ENCODE peak calls at places on chromosomes 12 and 14, in eight cellular contexts. One of them, this sample, is unnamed. For H3K4me1, the result is how much of the 10 kb centered on the place peaks cover.

GRCh38 chr12:66929121-66929520 is 250.2 kb upstream of the GRIP1 start:
- DNase-seq in pancreas: no peak
- DNase-seq in GM23338: no peak
- DNase-seq in A673: no peak
- DNase-seq in IMR-90: no peak
- DNase-seq in adrenal gland: no peak
- DNase-seq in CD8-positive, alpha-beta T cell: no peak
- DNase-seq in A549: no peak
- DNase-seq in this sample: no peak

GRCh38 chr12:105279460-105280056 is 43.6 kb upstream of the APPL2 start:
- DNase-seq in adrenal gland: no peak
- DNase-seq in A549: peak
- DNase-seq in pancreas: peak
- DNase-seq in A673: peak
- DNase-seq in GM23338: peak
- DNase-seq in IMR-90: no peak
- DNase-seq in CD8-positive, alpha-beta T cell: peak
- DNase-seq in this sample: peak

GRCh38 chr12:27564612-27565213 is 40.7 kb downstream of the PPFIBP1 start:
- DNase-seq in A549: peak
- DNase-seq in A673: peak
- DNase-seq in adrenal gland: no peak
- DNase-seq in IMR-90: no peak
- DNase-seq in pancreas: no peak
- DNase-seq in GM23338: no peak
- DNase-seq in CD8-positive, alpha-beta T cell: no peak
- DNase-seq in this sample: no peak

GRCh38 chr12:82359115-82359478 is 768 bp downstream of the METTL25 start:
- DNase-seq in adrenal gland: no peak
- DNase-seq in GM23338: peak
- DNase-seq in IMR-90: no peak
- DNase-seq in CD8-positive, alpha-beta T cell: no peak
- DNase-seq in A549: no peak
- DNase-seq in A673: no peak
- DNase-seq in pancreas: peak
- DNase-seq in this sample: no peak

GRCh38 chr12:389138-390096 is at the start of gene KDM5A:
- DNase-seq in adrenal gland: peak
- DNase-seq in pancreas: peak
- DNase-seq in A549: peak
- DNase-seq in CD8-positive, alpha-beta T cell: peak
- DNase-seq in A673: peak
- DNase-seq in GM23338: peak
- DNase-seq in IMR-90: peak
- DNase-seq in this sample: peak

GRCh38 chr12:29782285-29782820 is 1.4 kb downstream of the TMTC1 start:
- DNase-seq in A549: no peak
- DNase-seq in pancreas: peak
- DNase-seq in A673: peak
- DNase-seq in GM23338: peak
- DNase-seq in adrenal gland: no peak
- DNase-seq in IMR-90: peak
- DNase-seq in CD8-positive, alpha-beta T cell: no peak
- DNase-seq in this sample: no peak

GRCh38 chr14:85907536-85907935 is 377.6 kb downstream of the FLRT2 start:
- DNase-seq in pancreas: no peak
- DNase-seq in IMR-90: no peak
- DNase-seq in A673: no peak
- DNase-seq in CD8-positive, alpha-beta T cell: no peak
- DNase-seq in adrenal gland: no peak
- DNase-seq in GM23338: peak
- DNase-seq in A549: no peak
- DNase-seq in this sample: no peak

GRCh38 chr12:70535896-70536374 is 101.3 kb downstream of the PTPRB start:
- DNase-seq in adrenal gland: peak
- DNase-seq in IMR-90: no peak
- DNase-seq in A673: no peak
- DNase-seq in pancreas: no peak
- DNase-seq in GM23338: no peak
- DNase-seq in A549: no peak
- DNase-seq in CD8-positive, alpha-beta T cell: no peak
- DNase-seq in this sample: peak

GRCh38 chr14:26709019-26709418 is 111.2 kb upstream of the NOVA1 start:
- DNase-seq in IMR-90: no peak
- DNase-seq in A673: peak
- DNase-seq in A549: no peak
- DNase-seq in CD8-positive, alpha-beta T cell: no peak
- DNase-seq in pancreas: no peak
- DNase-seq in GM23338: peak
- DNase-seq in adrenal gland: no peak
- DNase-seq in this sample: no peak

GRCh38 chr12:29041621-29042020 is 107.5 kb upstream of the FAR2 start:
- DNase-seq in GM23338: no peak
- DNase-seq in CD8-positive, alpha-beta T cell: no peak
- DNase-seq in IMR-90: peak
- DNase-seq in pancreas: no peak
- DNase-seq in A673: no peak
- DNase-seq in adrenal gland: no peak
- DNase-seq in A549: peak
- DNase-seq in this sample: peak

GRCh38 chr12:99092100-99092851 is 447.2 kb downstream of the APAF1 start:
- DNase-seq in GM23338: no peak
- DNase-seq in A549: no peak
- DNase-seq in CD8-positive, alpha-beta T cell: no peak
- DNase-seq in pancreas: no peak
- DNase-seq in adrenal gland: no peak
- DNase-seq in A673: no peak
- DNase-seq in IMR-90: no peak
- DNase-seq in this sample: no peak

GRCh38 chr14:32121948-32122347 is 44.8 kb downstream of the ARHGAP5 start:
- DNase-seq in A549: no peak
- DNase-seq in pancreas: no peak
- DNase-seq in CD8-positive, alpha-beta T cell: no peak
- DNase-seq in GM23338: no peak
- DNase-seq in adrenal gland: no peak
- DNase-seq in IMR-90: peak
- DNase-seq in A673: no peak
- DNase-seq in this sample: no peak

GRCh38 chr14:37230551-37231194 is 32.9 kb downstream of the MIPOL1 start:
- DNase-seq in GM23338: peak
- DNase-seq in IMR-90: peak
- DNase-seq in A549: peak
- DNase-seq in pancreas: no peak
- DNase-seq in adrenal gland: no peak
- DNase-seq in A673: peak
- DNase-seq in CD8-positive, alpha-beta T cell: no peak
- DNase-seq in this sample: peak

GRCh38 chr12:57008113-57008687 is 1.9 kb upstream of the ZBTB39 start:
- DNase-seq in pancreas: no peak
- DNase-seq in adrenal gland: no peak
- DNase-seq in A673: peak
- DNase-seq in GM23338: peak
- DNase-seq in IMR-90: peak
- DNase-seq in A549: peak
- DNase-seq in CD8-positive, alpha-beta T cell: no peak
- DNase-seq in this sample: peak

GRCh38 chr12:64452559-64453329 is 824 bp downstream of the TBK1 start:
- DNase-seq in A673: peak
- DNase-seq in adrenal gland: peak
- DNase-seq in A549: peak
- DNase-seq in pancreas: no peak
- DNase-seq in IMR-90: peak
- DNase-seq in CD8-positive, alpha-beta T cell: no peak
- DNase-seq in GM23338: peak
- DNase-seq in this sample: peak

GRCh38 chr14:87368751-87369150 is 624.2 kb downstream of the GALC start:
- DNase-seq in GM23338: no peak
- DNase-seq in CD8-positive, alpha-beta T cell: no peak
- DNase-seq in A673: no peak
- DNase-seq in IMR-90: no peak
- DNase-seq in A549: no peak
- DNase-seq in adrenal gland: no peak
- DNase-seq in pancreas: no peak
- DNase-seq in this sample: no peak

GRCh38 chr12:87758271-87758670 is 270.9 kb downstream of the C12orf50 start:
- DNase-seq in CD8-positive, alpha-beta T cell: no peak
- DNase-seq in IMR-90: peak
- DNase-seq in A549: no peak
- DNase-seq in A673: no peak
- DNase-seq in adrenal gland: no peak
- DNase-seq in GM23338: no peak
- DNase-seq in pancreas: no peak
- DNase-seq in this sample: no peak

DNA sequence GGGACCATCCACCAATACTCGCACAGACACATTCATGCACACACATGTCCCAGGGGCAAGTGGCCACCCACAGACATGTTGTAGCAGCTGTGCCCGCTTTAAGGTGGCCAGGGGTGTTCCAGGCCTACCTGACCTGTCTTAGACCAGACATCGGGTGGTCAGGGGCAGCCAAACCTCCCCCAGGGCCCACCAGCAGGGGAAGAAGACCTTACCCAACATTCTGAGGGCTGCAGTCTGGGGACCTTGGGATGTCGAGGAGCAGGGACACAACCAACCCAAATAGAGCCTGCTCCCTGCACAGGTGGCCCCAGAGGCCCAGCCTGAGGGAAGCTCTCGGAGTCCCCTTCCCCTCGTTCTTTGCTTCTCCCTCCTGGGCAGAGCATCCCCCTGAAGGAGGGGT is 1.7 kb upstream of the TMEM119 start:
- DNase-seq in CD8-positive, alpha-beta T cell: no peak
- DNase-seq in IMR-90: no peak
- DNase-seq in pancreas: no peak
- DNase-seq in A549: no peak
- DNase-seq in A673: no peak
- DNase-seq in adrenal gland: no peak
- DNase-seq in GM23338: no peak
- DNase-seq in this sample: no peak
- H3K4me1 ChIP-seq in CD8-positive, alpha-beta T cell: under half
- H3K4me1 ChIP-seq in IMR-90: under half
- H3K4me1 ChIP-seq in pancreas: under half
- H3K4me1 ChIP-seq in A549: under half
- H3K4me1 ChIP-seq in A673: under half
- H3K4me1 ChIP-seq in adrenal gland: under half
- H3K4me1 ChIP-seq in GM23338: under half
- H3K4me1 ChIP-seq in this sample: under half

GRCh38 chr12:110577717-110578521 is 5.2 kb downstream of the PPTC7 start:
- DNase-seq in A549: peak
- DNase-seq in IMR-90: peak
- DNase-seq in pancreas: no peak
- DNase-seq in GM23338: no peak
- DNase-seq in CD8-positive, alpha-beta T cell: peak
- DNase-seq in A673: peak
- DNase-seq in adrenal gland: no peak
- DNase-seq in this sample: peak
- H3K4me1 ChIP-seq in A549: half or more
- H3K4me1 ChIP-seq in IMR-90: under half
- H3K4me1 ChIP-seq in pancreas: under half
- H3K4me1 ChIP-seq in GM23338: under half
- H3K4me1 ChIP-seq in CD8-positive, alpha-beta T cell: half or more
- H3K4me1 ChIP-seq in A673: under half
- H3K4me1 ChIP-seq in adrenal gland: under half
- H3K4me1 ChIP-seq in this sample: under half

GRCh38 chr12:6923003-6923732 is 4.6 kb upstream of the ATN1 start:
- DNase-seq in pancreas: no peak
- DNase-seq in adrenal gland: no peak
- DNase-seq in A549: no peak
- DNase-seq in IMR-90: no peak
- DNase-seq in CD8-positive, alpha-beta T cell: no peak
- DNase-seq in GM23338: no peak
- DNase-seq in A673: no peak
- DNase-seq in this sample: no peak
- H3K4me1 ChIP-seq in pancreas: under half
- H3K4me1 ChIP-seq in adrenal gland: under half
- H3K4me1 ChIP-seq in A549: under half
- H3K4me1 ChIP-seq in IMR-90: under half
- H3K4me1 ChIP-seq in CD8-positive, alpha-beta T cell: under half
- H3K4me1 ChIP-seq in GM23338: under half
- H3K4me1 ChIP-seq in A673: under half
- H3K4me1 ChIP-seq in this sample: under half

DNA sequence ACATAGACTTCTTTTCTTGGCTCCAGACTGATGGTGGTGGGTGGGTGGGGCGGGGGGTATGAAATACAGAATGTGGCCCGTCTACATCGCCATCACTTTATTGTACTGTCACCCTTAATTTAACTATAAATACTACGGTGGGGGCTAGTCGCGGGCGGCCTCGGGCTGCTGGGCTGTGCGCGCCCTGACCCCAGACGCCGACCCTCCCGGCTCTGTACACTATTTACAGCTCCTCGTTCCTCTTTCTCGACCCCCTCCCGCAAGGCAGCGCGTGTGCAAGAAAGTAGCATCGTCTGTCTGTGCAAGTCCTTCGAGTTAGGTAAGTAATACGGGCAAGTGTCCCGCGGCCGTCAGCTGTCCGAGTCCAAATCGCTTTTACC is 1.8 kb downstream of the GSC start:
- DNase-seq in IMR-90: no peak
- DNase-seq in CD8-positive, alpha-beta T cell: no peak
- DNase-seq in adrenal gland: no peak
- DNase-seq in pancreas: no peak
- DNase-seq in A549: no peak
- DNase-seq in A673: no peak
- DNase-seq in GM23338: no peak
- DNase-seq in this sample: no peak
- H3K4me1 ChIP-seq in IMR-90: under half
- H3K4me1 ChIP-seq in CD8-positive, alpha-beta T cell: under half
- H3K4me1 ChIP-seq in adrenal gland: under half
- H3K4me1 ChIP-seq in pancreas: under half
- H3K4me1 ChIP-seq in A549: under half
- H3K4me1 ChIP-seq in A673: under half
- H3K4me1 ChIP-seq in GM23338: under half
- H3K4me1 ChIP-seq in this sample: under half

This sample was measured in small intestine.